ENCODE peak calls at places on chromosomes 2 and 18, in four cellular contexts. One of them, this sample, is unnamed. For H3K9me3, H3K27me3 and H3K36me3, the result is how much of the 10 kb centered on the place peaks cover.

GRCh38 chr18:29154758-29155725 is 978.1 kb upstream of the CDH2 start:
- DNase-seq in psoas muscle: no peak
- DNase-seq in fibroblast of lung: peak
- DNase-seq in HAP-1: no peak
- DNase-seq in this sample: peak

GRCh38 chr2:203407496-203407895 is 79.3 kb downstream of the ABI2 start:
- DNase-seq in psoas muscle: no peak
- DNase-seq in fibroblast of lung: no peak
- DNase-seq in HAP-1: no peak
- DNase-seq in this sample: no peak

GRCh38 chr2:152336854-152337510 is 2.0 kb downstream of the FMNL2 start:
- DNase-seq in psoas muscle: peak
- DNase-seq in fibroblast of lung: peak
- DNase-seq in HAP-1: no peak
- DNase-seq in this sample: peak

GRCh38 chr2:147945660-147946059 is 74.9 kb downstream of the ORC4 start:
- DNase-seq in psoas muscle: no peak
- DNase-seq in fibroblast of lung: peak
- DNase-seq in HAP-1: no peak
- DNase-seq in this sample: no peak

GRCh38 chr18:23099621-23100020 is 35.7 kb upstream of the CABLES1 start:
- DNase-seq in psoas muscle: no peak
- DNase-seq in fibroblast of lung: peak
- DNase-seq in HAP-1: no peak
- DNase-seq in this sample: no peak

GRCh38 chr2:55361465-55362189 is 58.0 kb downstream of the CCDC88A start:
- DNase-seq in psoas muscle: no peak
- DNase-seq in fibroblast of lung: no peak
- DNase-seq in HAP-1: no peak
- DNase-seq in this sample: no peak

GRCh38 chr18:55185391-55185790 is 226.1 kb upstream of the CCDC68 start:
- DNase-seq in psoas muscle: no peak
- DNase-seq in fibroblast of lung: peak
- DNase-seq in HAP-1: no peak
- DNase-seq in this sample: no peak

GRCh38 chr18:13379930-13380665 is 161.5 kb downstream of the LDLRAD4 start:
- DNase-seq in psoas muscle: no peak
- DNase-seq in fibroblast of lung: no peak
- DNase-seq in HAP-1: no peak
- DNase-seq in this sample: no peak

GRCh38 chr2:166410828-166411472 is 35.2 kb upstream of the SCN9A start:
- DNase-seq in psoas muscle: no peak
- DNase-seq in fibroblast of lung: peak
- DNase-seq in HAP-1: no peak
- DNase-seq in this sample: peak

GRCh38 chr2:60741588-60741987 is 14.5 kb upstream of the PAPOLG start:
- DNase-seq in psoas muscle: no peak
- DNase-seq in fibroblast of lung: no peak
- DNase-seq in HAP-1: no peak
- DNase-seq in this sample: no peak

GRCh38 chr2:25473758-25474335 is 132.1 kb upstream of the DNMT3A start:
- DNase-seq in psoas muscle: no peak
- DNase-seq in fibroblast of lung: peak
- DNase-seq in HAP-1: peak
- DNase-seq in this sample: no peak

GRCh38 chr2:20093263-20094141 is 42.1 kb upstream of the LAPTM4A start:
- DNase-seq in psoas muscle: peak
- DNase-seq in fibroblast of lung: peak
- DNase-seq in HAP-1: peak
- DNase-seq in this sample: peak

GRCh38 chr2:40371525-40372277 is 80.2 kb downstream of the SLC8A1 start:
- DNase-seq in psoas muscle: peak
- DNase-seq in fibroblast of lung: peak
- DNase-seq in HAP-1: no peak
- DNase-seq in this sample: peak

GRCh38 chr2:52391576-52391975 is 1359.6 kb upstream of the NRXN1 start:
- DNase-seq in psoas muscle: no peak
- DNase-seq in fibroblast of lung: no peak
- DNase-seq in HAP-1: no peak
- DNase-seq in this sample: no peak

GRCh38 chr2:229003256-229003655 is 267.8 kb downstream of the PID1 start:
- DNase-seq in psoas muscle: no peak
- DNase-seq in fibroblast of lung: no peak
- DNase-seq in HAP-1: no peak
- DNase-seq in this sample: no peak
- H3K9me3 ChIP-seq in psoas muscle: under half
- H3K9me3 ChIP-seq in fibroblast of lung: under half
- H3K9me3 ChIP-seq in HAP-1: under half
- H3K9me3 ChIP-seq in this sample: under half

GRCh38 chr2:132662742-132663141 is 7.3 kb downstream of the LYPD1 start:
- DNase-seq in psoas muscle: no peak
- DNase-seq in fibroblast of lung: peak
- DNase-seq in HAP-1: no peak
- DNase-seq in this sample: no peak

GRCh38 chr2:132667716-132668115 is 2.3 kb downstream of the LYPD1 start:
- DNase-seq in psoas muscle: no peak
- DNase-seq in fibroblast of lung: peak
- DNase-seq in HAP-1: no peak
- DNase-seq in this sample: no peak

GRCh38 chr2:132668189-132668833 is 1.7 kb downstream of the LYPD1 start:
- DNase-seq in psoas muscle: no peak
- DNase-seq in fibroblast of lung: peak
- DNase-seq in HAP-1: no peak
- DNase-seq in this sample: no peak

GRCh38 chr2:132664096-132664495 is 5.9 kb downstream of the LYPD1 start:
- DNase-seq in psoas muscle: no peak
- DNase-seq in fibroblast of lung: peak
- DNase-seq in HAP-1: no peak
- DNase-seq in this sample: no peak

DNA sequence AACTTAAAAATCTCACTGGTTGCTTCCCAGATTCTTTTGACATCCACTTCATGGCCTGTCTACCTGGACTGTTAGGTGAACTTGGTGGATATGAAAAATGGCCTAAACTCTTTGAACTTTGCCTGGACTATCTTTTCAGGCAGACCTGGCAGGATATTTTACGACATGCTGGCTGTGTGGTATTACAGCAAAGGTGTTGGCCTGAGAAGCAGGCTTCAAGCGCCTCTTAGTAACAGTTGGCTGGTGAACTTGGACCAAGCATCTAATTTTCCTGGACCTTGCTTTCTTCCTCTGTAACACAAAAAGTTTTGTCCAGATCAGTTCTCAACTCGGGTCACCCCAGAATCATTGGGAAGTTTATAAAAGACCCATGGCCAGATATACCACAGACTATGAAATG is 4.6 kb downstream of the LYPD1 start:
- DNase-seq in psoas muscle: no peak
- DNase-seq in fibroblast of lung: no peak
- DNase-seq in HAP-1: no peak
- DNase-seq in this sample: no peak
- H3K27me3 ChIP-seq in psoas muscle: under half
- H3K27me3 ChIP-seq in fibroblast of lung: under half
- H3K27me3 ChIP-seq in HAP-1: under half
- H3K27me3 ChIP-seq in this sample: under half

GRCh38 chr2:233492078-233492477 is 74.5 kb downstream of the USP40 start:
- DNase-seq in psoas muscle: no peak
- DNase-seq in fibroblast of lung: no peak
- DNase-seq in HAP-1: no peak
- DNase-seq in this sample: no peak
- H3K36me3 ChIP-seq in psoas muscle: under half
- H3K36me3 ChIP-seq in fibroblast of lung: under half
- H3K36me3 ChIP-seq in HAP-1: under half
- H3K36me3 ChIP-seq in this sample: under half

DNA sequence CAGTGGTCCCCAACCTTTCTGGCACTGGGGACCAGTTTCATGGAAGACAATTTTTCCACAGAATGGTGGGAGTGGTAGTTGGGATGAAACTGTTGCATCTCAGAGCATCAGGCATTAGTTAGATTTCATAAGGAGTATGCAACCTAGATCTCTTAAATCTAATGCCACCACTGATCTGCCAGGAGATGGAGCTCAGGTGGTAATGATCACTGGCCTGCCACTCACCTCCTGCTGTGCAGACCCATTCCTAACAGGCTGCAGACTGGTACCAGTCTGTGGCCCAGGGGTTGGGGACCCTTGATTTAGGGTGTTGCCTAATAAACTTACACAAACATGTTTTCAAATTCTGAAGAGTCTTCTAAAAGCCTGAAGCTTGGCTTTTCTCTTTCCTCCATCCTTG is 261.3 kb downstream of the CDH19 start:
- DNase-seq in psoas muscle: no peak
- DNase-seq in fibroblast of lung: no peak
- DNase-seq in HAP-1: no peak
- DNase-seq in this sample: no peak
- H3K9me3 ChIP-seq in psoas muscle: under half
- H3K9me3 ChIP-seq in fibroblast of lung: under half
- H3K9me3 ChIP-seq in HAP-1: under half
- H3K9me3 ChIP-seq in this sample: under half

DNA sequence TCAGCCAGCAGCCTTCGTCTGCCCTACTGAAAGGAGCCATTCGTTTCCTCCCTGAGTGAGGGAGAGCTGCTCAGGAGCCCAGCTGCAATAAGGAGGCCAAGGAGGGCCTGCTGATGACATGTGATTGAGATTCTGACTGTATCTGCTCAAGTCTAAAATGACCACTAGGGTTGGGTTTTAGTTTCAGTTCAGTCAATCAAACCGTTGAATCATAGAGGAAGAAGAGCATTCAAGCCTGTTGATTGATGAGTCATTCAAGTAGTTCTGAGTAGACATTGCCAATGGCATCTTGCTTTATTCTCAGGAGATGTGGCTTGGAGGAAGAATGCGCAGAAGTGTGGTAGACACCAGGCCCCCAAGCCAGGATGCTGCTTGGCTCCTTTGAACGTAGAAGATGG is 19.9 kb upstream of the BCL2L11 start:
- DNase-seq in psoas muscle: no peak
- DNase-seq in fibroblast of lung: no peak
- DNase-seq in HAP-1: no peak
- DNase-seq in this sample: no peak
- H3K27me3 ChIP-seq in psoas muscle: under half
- H3K27me3 ChIP-seq in fibroblast of lung: under half
- H3K27me3 ChIP-seq in HAP-1: under half
- H3K27me3 ChIP-seq in this sample: under half